ENCODE peak calls at places on chromosomes 4 and X, in six cellular contexts. F is GM12878, B is IMR-90, T is K562, D is HepG2, J is H1. P is an unnamed sample. For H3K27me3, the result is how much of the 10 kb centered on the place peaks cover.

GRCh38 chrX:53547668-53548067 is 113.5 kb upstream of the HSD17B10 start:
- DNase-seq in F (no peak), B (no peak), T (no peak), D (no peak), J (no peak), P (no peak)

GRCh38 chr4:92501456-92501855 is 197.7 kb downstream of the GRID2 start:
- DNase-seq in F (no peak), B (no peak), T (no peak), D (no peak), J (no peak), P (no peak)

GRCh38 chrX:63128509-63128908 is 222.6 kb downstream of the SPIN4 start:
- DNase-seq in F (peak), B (peak), T (no peak), D (peak), J (no peak), P (peak)

GRCh38 chrX:7987160-7987992 is 60.2 kb upstream of the PNPLA4 start:
- DNase-seq in F (peak), B (peak), T (no peak), D (peak), J (no peak), P (no peak)

GRCh38 chr4:184787766-184788503 is 37.8 kb downstream of the ACSL1 start:
- DNase-seq in F (no peak), B (no peak), T (no peak), D (no peak), J (no peak), P (no peak)

GRCh38 chrX:40539214-40540142 is 41.3 kb upstream of the ATP6AP2 start:
- DNase-seq in F (peak), B (peak), T (peak), D (no peak), J (no peak), P (no peak)

GRCh38 chr4:144336633-144337032 is 196.1 kb upstream of the GYPA start:
- DNase-seq in F (no peak), B (no peak), T (no peak), D (no peak), J (no peak), P (no peak)

GRCh38 chr4:99687120-99687519 is 29.5 kb upstream of the C4orf54 start:
- DNase-seq in F (no peak), B (no peak), T (no peak), D (no peak), J (no peak), P (no peak)

GRCh38 chr4:27791640-27792039 is 931.0 kb downstream of the STIM2 start:
- DNase-seq in F (no peak), B (peak), T (no peak), D (no peak), J (no peak), P (no peak)

GRCh38 chr4:158532556-158533231 is 11.0 kb downstream of the RXFP1 start:
- DNase-seq in F (no peak), B (no peak), T (no peak), D (no peak), J (no peak), P (no peak)

GRCh38 chrX:1658083-1658463 is 43.2 kb downstream of the ASMT start:
- DNase-seq in F (no peak), B (no peak), T (no peak), D (no peak), J (no peak), P (no peak)

GRCh38 chr4:158159054-158159717 is 13.6 kb downstream of the GASK1B start:
- DNase-seq in F (no peak), B (peak), T (no peak), D (no peak), J (no peak), P (no peak)

GRCh38 chrX:135391734-135392133 is 30.0 kb upstream of the SMIM10L2A start:
- DNase-seq in F (no peak), B (no peak), T (no peak), D (no peak), J (no peak), P (no peak)

GRCh38 chrX:11754958-11755645 is 2.9 kb upstream of the MSL3 start:
- DNase-seq in F (no peak), B (no peak), T (no peak), D (no peak), J (no peak), P (no peak)

GRCh38 chrX:68870357-68870756 is 41.5 kb downstream of the EFNB1 start:
- DNase-seq in F (no peak), B (no peak), T (no peak), D (no peak), J (no peak), P (no peak)

GRCh38 chr4:124640037-124640730 is 72.3 kb downstream of the ANKRD50 start:
- DNase-seq in F (no peak), B (peak), T (no peak), D (no peak), J (no peak), P (peak)

GRCh38 chr4:168648929-168649328 is 152.1 kb downstream of the PALLD start:
- DNase-seq in F (no peak), B (peak), T (no peak), D (no peak), J (no peak), P (no peak)

DNA sequence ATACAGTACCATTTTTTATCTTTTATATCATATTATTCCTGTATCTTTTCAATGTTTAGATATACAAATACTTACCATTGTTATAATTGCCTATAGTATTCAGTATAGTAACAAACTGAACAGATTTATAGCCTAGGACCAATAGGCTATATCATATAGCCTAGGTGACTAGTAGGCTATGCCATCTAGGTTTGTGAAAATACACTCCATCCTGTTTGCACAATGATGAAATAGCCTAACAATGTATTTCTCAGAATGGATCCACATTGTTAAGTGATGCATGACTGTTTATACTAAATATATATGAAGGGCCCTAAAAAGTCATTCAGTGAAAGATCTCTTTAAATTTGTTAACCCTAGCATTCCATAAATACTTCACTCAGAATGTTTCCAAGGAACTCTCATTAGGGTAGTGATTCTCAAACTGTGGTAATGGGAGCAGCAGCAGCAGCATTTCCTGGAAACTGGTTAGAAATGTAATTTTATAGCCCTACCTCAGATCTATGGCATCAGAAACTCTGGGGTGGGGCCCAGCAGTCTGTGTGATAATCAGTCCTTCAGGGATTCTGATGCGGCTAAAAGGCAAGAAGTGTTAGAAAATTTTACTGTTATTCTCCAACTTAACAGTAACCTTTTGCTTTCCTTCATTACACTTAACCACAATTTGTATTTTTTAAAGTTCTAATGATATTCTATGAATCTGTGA is 74.9 kb downstream of the PRRG1 start:
- DNase-seq in F (no peak), B (peak), T (no peak), D (no peak), J (no peak), P (no peak)
- TF ChIP-seq CEBPB in F (no peak), B (peak), T (no peak), D (no peak), J (no peak), P (no peak)

GRCh38 chr4:112504807-112505206 is 11.2 kb downstream of the NEUROG2 start:
- DNase-seq in F (no peak), B (no peak), T (no peak), D (no peak), J (no peak), P (no peak)
- H3K27me3 ChIP-seq in F (under half), B (under half), T (under half), D (under half), J (under half), P (under half)

GRCh38 chr4:165461176-165461835 is 82.5 kb downstream of the CPE start:
- DNase-seq in F (no peak), B (peak), T (no peak), D (peak), J (no peak), P (no peak)
- TF ChIP-seq CEBPB in F (no peak), B (peak), T (no peak), D (no peak), J (no peak), P (no peak)

GRCh38 chrX:47242321-47242720 is 9.5 kb downstream of the USP11 start:
- DNase-seq in F (no peak), B (no peak), T (no peak), D (no peak), J (no peak), P (no peak)

GRCh38 chrX:47240619-47241018 is 7.8 kb downstream of the USP11 start:
- DNase-seq in F (no peak), B (no peak), T (no peak), D (no peak), J (no peak), P (no peak)

GRCh38 chrX:47243351-47243750 is 10.5 kb downstream of the USP11 start:
- DNase-seq in F (no peak), B (no peak), T (no peak), D (no peak), J (no peak), P (no peak)

GRCh38 chrX:47239898-47240545 is 7.2 kb downstream of the USP11 start:
- DNase-seq in F (no peak), B (no peak), T (no peak), D (no peak), J (no peak), P (no peak)

GRCh38 chrX:47241201-47242011 is 8.6 kb downstream of the USP11 start:
- DNase-seq in F (no peak), B (no peak), T (no peak), D (no peak), J (no peak), P (no peak)
- H3K27me3 ChIP-seq in F (under half), B (under half), T (under half), D (under half), J (under half), P (under half)

GRCh38 chrX:132622130-132622529 is 133.3 kb upstream of the MBNL3 start:
- DNase-seq in F (no peak), B (peak), T (peak), D (no peak), J (no peak), P (peak)
- TF ChIP-seq CEBPB in F (no peak), B (no peak), T (no peak), D (no peak), J (no peak), P (no peak)

GRCh38 chrX:143940119-143940518 is 56.2 kb downstream of the UBE2NL start:
- DNase-seq in F (no peak), B (no peak), T (no peak), D (no peak), J (no peak), P (no peak)

DNA sequence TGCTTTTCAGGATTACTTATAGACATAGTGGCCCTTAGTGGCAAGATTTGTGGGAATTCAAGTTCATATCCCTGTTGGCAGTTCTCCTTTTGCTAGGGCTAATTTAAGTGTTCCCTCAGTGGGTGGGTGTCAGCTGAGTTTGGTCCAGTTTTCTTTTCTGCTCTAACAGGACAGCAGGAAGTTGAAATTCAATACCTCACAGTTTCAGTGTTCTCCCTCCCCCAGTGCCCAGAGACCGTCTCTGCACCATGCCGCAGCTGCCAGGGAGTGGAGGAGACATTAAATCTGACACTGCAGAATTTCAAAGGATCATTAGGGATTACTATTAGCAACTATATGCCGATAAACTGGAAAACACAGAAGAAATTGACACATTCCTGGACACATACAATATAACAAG is 50.7 kb downstream of the UBE2NL start:
- DNase-seq in F (no peak), B (no peak), T (no peak), D (no peak), J (no peak), P (no peak)
- H3K27me3 ChIP-seq in F (under half), B (under half), T (under half), D (under half), J (under half), P (under half)

GRCh38 chr4:24104173-24104572 is 214.3 kb upstream of the PPARGC1A start:
- DNase-seq in F (no peak), B (peak), T (no peak), D (no peak), J (no peak), P (no peak)
- TF ChIP-seq CEBPB in F (no peak), B (no peak), T (no peak), D (no peak), J (no peak), P (no peak)

P was measured in HCT116.